ENCODE peak calls at places on chromosome 1, in nine cellular contexts. Z, V, B, G, E, C, F, A and M are unnamed samples.

GRCh38 chr1:197521118-197521739 is 253.2 kb downstream of the CRB1 start:
- DNase-seq in Z (no peak), V (peak), B (no peak), G (peak), E (peak), C (no peak), F (no peak), A (peak), M (no peak)

GRCh38 chr1:245216356-245217110 is 61.7 kb downstream of the KIF26B start:
- DNase-seq in Z (no peak), V (no peak), B (no peak), G (no peak), E (no peak), C (no peak), F (no peak), A (no peak), M (no peak)

GRCh38 chr1:64948905-64949833 is 17.2 kb downstream of the JAK1 start:
- DNase-seq in Z (no peak), V (no peak), B (no peak), G (peak), E (no peak), C (no peak), F (no peak), A (peak), M (no peak)

GRCh38 chr1:1067284-1068076 is 6.6 kb downstream of the RNF223 start:
- DNase-seq in Z (no peak), V (peak), B (no peak), G (no peak), E (peak), C (no peak), F (no peak), A (no peak), M (no peak)

GRCh38 chr1:240575976-240576666 is 35.8 kb downstream of the GREM2 start:
- DNase-seq in Z (no peak), V (no peak), B (no peak), G (peak), E (peak), C (no peak), F (no peak), A (no peak), M (no peak)

GRCh38 chr1:207748737-207749528 is 2.9 kb upstream of the CD46 start:
- DNase-seq in Z (no peak), V (no peak), B (no peak), G (no peak), E (peak), C (no peak), F (no peak), A (no peak), M (no peak)

GRCh38 chr1:56563045-56563444 is 16.3 kb downstream of the PLPP3 start:
- DNase-seq in Z (no peak), V (no peak), B (no peak), G (no peak), E (no peak), C (no peak), F (no peak), A (no peak), M (no peak)

GRCh38 chr1:147167361-147167760 is 4.9 kb downstream of the PRKAB2 start:
- DNase-seq in Z (no peak), V (no peak), B (no peak), G (peak), E (no peak), C (no peak), F (no peak), A (no peak), M (no peak)

GRCh38 chr1:89945852-89946476 is 48.9 kb upstream of the ZNF326 start:
- DNase-seq in Z (no peak), V (no peak), B (no peak), G (peak), E (no peak), C (no peak), F (no peak), A (peak), M (no peak)

GRCh38 chr1:87329051-87329755 is 523 bp downstream of the LMO4 start:
- DNase-seq in Z (no peak), V (peak), B (peak), G (peak), E (peak), C (peak), F (peak), A (peak), M (peak)

GRCh38 chr1:2248854-2249558 is 20.9 kb downstream of the SKI start:
- DNase-seq in Z (no peak), V (no peak), B (no peak), G (no peak), E (no peak), C (no peak), F (no peak), A (no peak), M (peak)

GRCh38 chr1:50098490-50099109 is 10.1 kb upstream of the ELAVL4 start:
- DNase-seq in Z (no peak), V (no peak), B (no peak), G (no peak), E (no peak), C (no peak), F (no peak), A (no peak), M (no peak)

GRCh38 chr1:111880866-111881837 is 108.3 kb downstream of the KCND3 start:
- DNase-seq in Z (no peak), V (no peak), B (no peak), G (no peak), E (peak), C (no peak), F (no peak), A (no peak), M (peak)